ENCODE peak calls at places on chromosomes 2 and 18, in four cellular contexts. V, F, P and Y are unnamed samples.
A peak's percentile ranks its signal among the peaks of the same experiment; 100 is the strongest.

GRCh38 chr2:216777637-216778273 is 82.1 kb downstream of the TNP1 start:
- DNase-seq in V (peak; percentile 57), F (peak; percentile 61), P (peak; percentile 85), Y (no peak)

GRCh38 chr18:10526211-10526949 is 553 bp downstream of the NAPG start:
- DNase-seq in V (no peak), F (no peak), P (peak; percentile 9), Y (peak; percentile 61)

GRCh38 chr2:120109186-120110061 is 96.5 kb downstream of the EPB41L5 start:
- DNase-seq in V (peak; percentile 54), F (peak; percentile 14), P (no peak), Y (no peak)

GRCh38 chr2:120637847-120638246 is 97.8 kb upstream of the GLI2 start:
- DNase-seq in V (no peak), F (no peak), P (no peak), Y (no peak)

GRCh38 chr2:200306969-200307811 is 697 bp downstream of the SPATS2L start:
- DNase-seq in V (no peak), F (no peak), P (peak; percentile 33), Y (no peak)

GRCh38 chr2:238287702-238288649 is at the start of gene PER2:
- DNase-seq in V (peak; percentile 93), F (peak; percentile 60), P (peak; percentile 69), Y (peak; percentile 90)

GRCh38 chr2:218033590-218034496 is 31.0 kb upstream of the TNS1 start:
- DNase-seq in V (no peak), F (no peak), P (no peak), Y (no peak)

GRCh38 chr2:161223139-161223732 is 63.0 kb downstream of the TANK start:
- DNase-seq in V (no peak), F (no peak), P (no peak), Y (no peak)

GRCh38 chr2:241768850-241769249 is 7.8 kb upstream of the GAL3ST2 start:
- DNase-seq in V (no peak), F (no peak), P (no peak), Y (peak; percentile 10)

GRCh38 chr2:121480826-121481225 is 49.9 kb upstream of the RNU4ATAC start:
- DNase-seq in V (no peak), F (no peak), P (no peak), Y (no peak)

GRCh38 chr2:172834881-172835280 is 99.2 kb downstream of the RAPGEF4 start:
- DNase-seq in V (no peak), F (no peak), P (peak; percentile 83), Y (no peak)

GRCh38 chr2:54589340-54590215 is 133.5 kb downstream of the SPTBN1 start:
- DNase-seq in V (peak; percentile 69), F (no peak), P (no peak), Y (no peak)

GRCh38 chr2:232568161-232568560 is 17.7 kb downstream of the EIF4E2 start:
- DNase-seq in V (no peak), F (peak; percentile 78), P (no peak), Y (no peak)

GRCh38 chr2:241904011-241904718 is 34.6 kb downstream of the RTP5 start:
- DNase-seq in V (peak; percentile 33), F (no peak), P (no peak), Y (no peak)

GRCh38 chr18:32553174-32553573 is 82.5 kb upstream of the GAREM1 start:
- DNase-seq in V (no peak), F (no peak), P (no peak), Y (no peak)